ENCODE peak calls at places on chromosomes 2 and 18, in five cellular contexts. Y, S, F, W and C are unnamed samples.

GRCh38 chr2:210195066-210195852 is 24.1 kb upstream of the KANSL1L start:
- DNase-seq in F (no peak), W (no peak), Y (peak; percentile 51), S (peak; percentile 57), C (no peak)

GRCh38 chr2:143758629-143759330 is 629.6 kb downstream of the ARHGAP15 start:
- DNase-seq in Y (no peak), F (no peak), S (no peak), W (no peak), C (no peak)

GRCh38 chr18:74633652-74634352 is 36.1 kb downstream of the ZNF407 start:
- DNase-seq in S (no peak), F (no peak), Y (no peak), W (no peak), C (no peak)

GRCh38 chr2:219668316-219668715 is 40.9 kb downstream of the SLC4A3 start:
- DNase-seq in F (no peak), S (no peak), W (no peak), Y (no peak), C (no peak)

GRCh38 chr2:17849260-17849659 is 29.2 kb upstream of the KCNS3 start:
- DNase-seq in S (no peak), F (no peak), Y (no peak), W (no peak), C (no peak)

GRCh38 chr2:26577442-26578433 is 63.4 kb downstream of the CIB4 start:
- DNase-seq in W (peak; percentile 60), F (peak; percentile 75), S (peak; percentile 71), Y (peak; percentile 35), C (peak; percentile 63)

GRCh38 chr2:145777297-145777696 is 1257.4 kb upstream of the ZEB2 start:
- DNase-seq in F (no peak), Y (peak; percentile 88), W (no peak), S (peak; percentile 60), C (no peak)

GRCh38 chr2:27566628-27567027 is 16.2 kb upstream of the ZNF512 start:
- DNase-seq in W (no peak), S (no peak), Y (no peak), F (no peak), C (no peak)

GRCh38 chr2:38765551-38765950 is 12.5 kb upstream of the GEMIN6 start:
- DNase-seq in W (no peak), Y (no peak), F (no peak), S (no peak), C (no peak)

GRCh38 chr2:26169681-26170414 is 3.0 kb upstream of the GAREM2 start:
- DNase-seq in W (no peak), F (no peak), S (no peak), Y (no peak), C (no peak)

GRCh38 chr2:239401450-239402227 is 819 bp upstream of the HDAC4 start:
- DNase-seq in S (peak; percentile 97), F (peak; percentile 95), W (peak; percentile 95), Y (peak; percentile 91), C (peak; percentile 90)

GRCh38 chr2:239399404-239399999 is 1.3 kb downstream of the HDAC4 start:
- DNase-seq in Y (peak; percentile 75), F (peak; percentile 37), S (peak; percentile 9), W (peak; percentile 52), C (peak; percentile 31)

GRCh38 chr2:239402666-239403065 is 1.8 kb upstream of the HDAC4 start:
- DNase-seq in S (no peak), W (no peak), Y (no peak), F (no peak), C (no peak)

GRCh38 chr2:239400000-239400831 is 604 bp downstream of the HDAC4 start:
- DNase-seq in Y (peak; percentile 32), W (no peak), F (no peak), S (no peak), C (no peak)

DNA sequence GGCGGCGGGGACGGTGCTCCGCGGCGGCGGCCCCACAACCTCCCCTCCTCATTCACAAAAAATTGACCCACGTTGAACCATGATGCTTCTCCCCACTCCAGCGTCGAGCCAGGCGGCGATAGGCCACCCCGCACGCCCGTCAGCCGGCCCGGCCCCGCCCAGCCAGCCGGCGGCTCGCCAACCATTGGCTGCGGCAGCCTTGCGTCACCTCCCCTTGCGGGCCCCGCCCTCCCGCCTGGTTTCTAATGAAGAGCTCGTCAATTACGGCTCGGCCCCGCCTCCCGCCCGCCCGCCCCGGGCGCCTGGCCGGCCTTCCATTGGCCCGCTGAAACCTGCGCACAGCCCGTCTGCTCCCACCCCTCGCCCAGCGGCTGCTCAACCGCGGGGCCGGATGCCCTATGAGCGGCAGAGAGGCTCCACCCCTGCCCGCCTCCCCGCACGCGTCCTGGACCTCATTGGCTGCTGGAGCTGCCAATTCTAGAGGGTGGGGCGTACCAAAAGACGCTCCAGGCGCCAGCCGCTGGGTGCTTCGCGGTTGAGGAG is at the start of gene HDAC4:
- DNase-seq in W (peak; percentile 99), Y (peak; percentile 97), S (peak; percentile 98), F (peak; percentile 100), C (peak; percentile 97)
- TF ChIP-seq POLR2A in W (peak; percentile 16), Y (no peak), S (peak; percentile 27), F (no peak), C (peak; percentile 38)

GRCh38 chr18:58205780-58206160 is 161.7 kb downstream of the NEDD4L start:
- DNase-seq in F (no peak), W (no peak), S (no peak), Y (no peak), C (no peak)
- H3K27ac ChIP-seq in F (no peak overlapping the region), W (no peak overlapping the region), S (no peak overlapping the region), Y (no peak overlapping the region), C (no peak overlapping the region)

GRCh38 chr18:54423831-54424230 is 66.1 kb downstream of the C18orf54 start:
- DNase-seq in W (no peak), F (no peak), S (no peak), Y (no peak), C (no peak)

DNA sequence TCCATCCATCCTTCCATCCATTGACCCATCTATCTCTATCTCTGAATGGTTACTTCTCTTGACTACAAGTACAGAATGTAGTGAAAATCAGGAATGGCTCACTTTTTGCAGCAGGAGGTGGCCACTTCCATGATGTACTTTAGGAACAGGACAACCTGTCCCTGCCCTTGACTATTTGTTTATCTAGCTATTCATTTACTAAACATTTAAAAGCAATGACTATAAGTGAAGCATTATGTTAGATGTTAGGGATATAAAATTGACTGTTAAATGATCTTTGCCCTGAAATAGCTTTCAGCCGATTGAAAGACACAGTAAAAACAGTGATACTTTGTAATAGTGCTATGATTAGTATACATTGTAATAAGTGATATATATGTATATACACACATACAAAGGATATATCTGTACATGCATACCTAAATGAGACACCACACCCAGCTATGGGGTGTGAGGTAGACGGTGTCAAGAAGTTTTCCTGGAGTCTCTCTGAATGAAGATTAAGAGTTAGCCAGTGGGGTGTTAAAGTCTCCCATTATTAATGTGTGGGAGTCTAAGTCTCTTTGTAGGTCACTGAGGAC is 68.5 kb downstream of the C18orf54 start:
- DNase-seq in F (no peak), Y (no peak), S (no peak), W (no peak), C (no peak)
- TF ChIP-seq EP300 in F (no peak), Y (no peak), S (no peak), W (no peak), C (no peak)

GRCh38 chr2:74497777-74498499 is 1.5 kb downstream of the LBX2 start:
- DNase-seq in S (no peak), Y (no peak), F (peak; percentile 34), W (no peak), C (no peak)
- TF ChIP-seq POLR2A in S (no peak), Y (no peak), F (no peak), W (no peak), C (no peak)

GRCh38 chr2:135820003-135820618 is 16.9 kb downstream of the LCT start:
- DNase-seq in S (no peak), W (no peak), Y (no peak), F (no peak), C (no peak)

GRCh38 chr2:135819211-135819610 is 17.8 kb downstream of the LCT start:
- DNase-seq in Y (peak; percentile 29), F (no peak), S (peak; percentile 47), W (no peak), C (no peak)

GRCh38 chr2:135817946-135818345 is 19.0 kb downstream of the LCT start:
- DNase-seq in F (no peak), W (no peak), S (no peak), Y (no peak), C (no peak)

GRCh38 chr2:135815269-135815668 is 21.7 kb downstream of the LCT start:
- DNase-seq in W (no peak), Y (no peak), S (no peak), F (no peak), C (no peak)

GRCh38 chr2:135817466-135817865 is 19.5 kb downstream of the LCT start:
- DNase-seq in W (no peak), Y (no peak), F (no peak), S (no peak), C (no peak)
- H3K27ac ChIP-seq in W (no peak overlapping the region), Y (no peak overlapping the region), F (no peak overlapping the region), S (no peak overlapping the region), C (no peak overlapping the region)

GRCh38 chr18:34023471-34023870 is 201.2 kb downstream of the NOL4 start:
- DNase-seq in W (no peak), Y (no peak), S (no peak), F (no peak), C (no peak)

GRCh38 chr18:34028341-34028740 is 196.4 kb downstream of the NOL4 start:
- DNase-seq in W (no peak), F (peak; percentile 54), Y (no peak), S (no peak), C (no peak)

DNA sequence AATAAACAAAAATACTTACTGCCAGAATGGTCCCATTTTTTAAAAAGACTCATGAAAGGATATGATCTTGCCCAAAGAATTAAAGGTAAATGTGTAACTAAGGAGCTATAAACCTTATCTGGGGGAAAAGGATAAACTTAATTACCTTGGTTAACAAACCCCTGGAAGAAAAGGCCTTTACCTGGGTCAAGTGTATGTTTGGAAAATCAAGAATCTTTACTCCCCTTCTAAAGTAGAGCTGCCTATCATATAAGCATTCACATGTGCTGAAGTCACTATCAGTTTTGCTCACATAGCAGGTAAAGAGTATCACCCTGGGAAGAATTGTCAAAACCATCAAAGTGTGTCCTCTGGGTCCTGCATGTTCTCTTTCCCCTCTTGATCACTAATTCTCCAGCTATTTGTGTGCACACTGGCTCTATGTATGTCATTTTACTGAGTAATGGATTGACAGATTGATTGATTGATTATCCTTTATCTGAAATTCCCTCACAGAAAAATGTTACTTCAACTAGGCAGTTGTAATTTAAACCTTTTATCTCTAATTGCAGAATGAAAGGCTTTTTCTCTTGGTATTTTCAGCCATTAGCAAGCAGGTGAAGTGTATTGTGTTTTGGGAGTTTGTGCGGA is 199.4 kb downstream of the NOL4 start:
- DNase-seq in S (no peak), F (no peak), W (no peak), Y (no peak), C (no peak)
- TF ChIP-seq EP300 in S (no peak), F (no peak), W (no peak), Y (no peak), C (no peak)